ENCODE peak calls at places on chromosome 18, in ten cellular contexts. J is A549; G is CD4-positive, alpha-beta T cell; Q is CD4-positive, CD25-positive, alpha-beta regulatory T cell; P is HCT116; W is SK-N-SH; O is fibroblast of lung; D is HAP-1; F is T-helper 17 cell; A is iPS DF 6.9. Y is an unnamed sample.

GRCh38 chr18:10160251-10160650 is 246.4 kb downstream of the VAPA start:
- DNase-seq in W (no peak), Q (no peak), D (no peak), G (no peak), F (no peak), A (no peak), J (no peak), O (no peak), P (no peak), Y (no peak)

GRCh38 chr18:58416704-58417683 is 211.9 kb downstream of the ALPK2 start:
- DNase-seq in G (no peak), A (no peak), P (no peak), O (peak; percentile 31), W (no peak), D (no peak), J (no peak), Q (no peak), F (no peak), Y (no peak)

GRCh38 chr18:62953663-62954062 is 238.3 kb downstream of the PHLPP1 start:
- DNase-seq in P (no peak), Q (no peak), F (no peak), A (no peak), O (no peak), J (no peak), D (no peak), W (no peak), G (no peak), Y (no peak)

GRCh38 chr18:27135504-27136207 is 49.5 kb downstream of the CHST9 start:
- DNase-seq in W (no peak), J (no peak), O (no peak), F (no peak), Q (no peak), D (no peak), A (no peak), G (no peak), P (no peak), Y (no peak)

GRCh38 chr18:37552296-37552695 is 13.3 kb downstream of the CELF4 start:
- DNase-seq in G (no peak), J (no peak), F (no peak), O (no peak), P (no peak), Q (no peak), W (no peak), D (no peak), A (no peak), Y (no peak)

GRCh38 chr18:35241523-35241804 is 630 bp downstream of the ZNF397 start:
- DNase-seq in F (no peak), W (peak; percentile 21), G (no peak), Q (no peak), P (no peak), D (no peak), A (no peak), O (no peak), J (no peak), Y (no peak)

GRCh38 chr18:21747268-21747667 is 6.7 kb downstream of the MIB1 start:
- DNase-seq in D (no peak), Q (no peak), P (no peak), O (no peak), F (no peak), A (no peak), G (no peak), W (no peak), J (no peak), Y (no peak)

GRCh38 chr18:68114989-68115388 is 598.5 kb upstream of the DSEL start:
- DNase-seq in W (no peak), A (no peak), F (no peak), J (no peak), O (no peak), G (no peak), P (no peak), Q (no peak), D (no peak), Y (no peak)

GRCh38 chr18:8097942-8098341 is 511.3 kb upstream of the RAB12 start:
- DNase-seq in Q (no peak), W (no peak), A (no peak), D (no peak), O (no peak), J (no peak), P (no peak), F (no peak), G (no peak), Y (no peak)

GRCh38 chr18:43772907-43773306 is 495.6 kb upstream of the SYT4 start:
- DNase-seq in O (no peak), A (no peak), J (no peak), W (no peak), F (no peak), Q (no peak), P (no peak), D (no peak), G (no peak), Y (no peak)

DNA sequence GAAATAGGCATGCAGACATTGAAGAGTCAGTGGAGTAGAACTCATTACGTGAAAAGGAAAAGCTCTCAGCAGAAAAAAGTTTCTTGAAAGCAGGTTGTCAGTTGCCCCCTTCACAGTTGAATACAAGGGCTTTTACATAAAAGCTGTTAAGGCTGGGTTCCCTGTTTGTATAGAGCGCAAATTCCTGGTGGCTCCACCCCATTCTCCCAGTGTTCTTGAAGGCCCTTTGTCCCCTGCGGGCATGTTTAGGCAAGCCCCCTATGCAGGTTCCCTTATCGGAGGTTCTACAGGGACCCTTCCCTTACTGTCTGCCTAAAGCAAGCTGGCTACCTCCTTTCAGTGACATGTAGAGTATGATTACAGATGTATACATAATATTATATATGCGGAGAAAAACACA is 497.2 kb upstream of the SYT4 start:
- DNase-seq in W (no peak), G (no peak), D (peak; percentile 55), O (no peak), P (no peak), Q (no peak), F (no peak), J (no peak), A (no peak), Y (no peak)
- H3K9me3 ChIP-seq in W (no peaks in the 10 kb centered on the region), G (no peaks in the 10 kb centered on the region), D (no peaks in the 10 kb centered on the region), O (no peaks in the 10 kb centered on the region), P (no peaks in the 10 kb centered on the region), Q (no peaks in the 10 kb centered on the region), F (no peaks in the 10 kb centered on the region), J (no peaks in the 10 kb centered on the region), A (no peaks in the 10 kb centered on the region), Y (no peaks in the 10 kb centered on the region)

GRCh38 chr18:78421392-78421791 is 558.2 kb upstream of the SALL3 start:
- DNase-seq in D (no peak), A (no peak), O (no peak), J (no peak), P (no peak), Q (no peak), W (no peak), G (no peak), F (no peak), Y (no peak)

GRCh38 chr18:78418379-78418778 is 561.2 kb upstream of the SALL3 start:
- DNase-seq in J (no peak), F (no peak), O (no peak), A (no peak), G (no peak), P (no peak), Q (no peak), W (no peak), D (no peak), Y (no peak)

GRCh38 chr18:78420116-78420515 is 559.5 kb upstream of the SALL3 start:
- DNase-seq in O (no peak), A (no peak), F (no peak), J (no peak), Q (no peak), G (no peak), D (no peak), P (no peak), W (no peak), Y (no peak)

GRCh38 chr18:78414302-78414701 is 565.3 kb upstream of the SALL3 start:
- DNase-seq in W (no peak), G (no peak), Q (no peak), D (no peak), O (no peak), F (no peak), P (no peak), J (no peak), A (no peak), Y (no peak)

GRCh38 chr18:78416853-78417252 is 562.8 kb upstream of the SALL3 start:
- DNase-seq in A (no peak), D (no peak), Q (no peak), P (no peak), G (no peak), F (no peak), O (no peak), J (no peak), W (no peak), Y (no peak)
- H3K9me3 ChIP-seq in A (no peaks in the 10 kb centered on the region), D (no peaks in the 10 kb centered on the region), Q (no peaks in the 10 kb centered on the region), P (no peaks in the 10 kb centered on the region), G (no peaks in the 10 kb centered on the region), F (no peaks in the 10 kb centered on the region), O (no peaks in the 10 kb centered on the region), J (no peaks in the 10 kb centered on the region), W (no peaks in the 10 kb centered on the region), Y (no peaks in the 10 kb centered on the region)

GRCh38 chr18:49531678-49532153 is 30.1 kb upstream of the LIPG start:
- DNase-seq in G (no peak), W (no peak), D (no peak), Q (no peak), J (no peak), A (no peak), P (no peak), O (no peak), F (no peak), Y (no peak)
- H3K9me3 ChIP-seq in G (peaks cover 4% of the 10 kb centered on the region), W (no peaks in the 10 kb centered on the region), D (no peaks in the 10 kb centered on the region), Q (no peaks in the 10 kb centered on the region), J (no peaks in the 10 kb centered on the region), A (no peaks in the 10 kb centered on the region), P (no peaks in the 10 kb centered on the region), O (no peaks in the 10 kb centered on the region), F (no peaks in the 10 kb centered on the region), Y (no peaks in the 10 kb centered on the region)

GRCh38 chr18:23209796-23210195 is 74.5 kb downstream of the CABLES1 start:
- DNase-seq in W (no peak), P (no peak), A (no peak), Q (no peak), O (no peak), F (no peak), D (no peak), J (no peak), G (no peak), Y (no peak)

GRCh38 chr18:23207994-23208393 is 72.7 kb downstream of the CABLES1 start:
- DNase-seq in F (no peak), P (no peak), G (no peak), J (no peak), W (no peak), A (no peak), D (no peak), O (no peak), Q (no peak), Y (no peak)

GRCh38 chr18:23207191-23207955 is 72.1 kb downstream of the CABLES1 start:
- DNase-seq in P (peak; percentile 8), Q (no peak), O (no peak), D (no peak), G (no peak), J (no peak), F (no peak), A (peak; percentile 37), W (no peak), Y (no peak)

GRCh38 chr18:23209031-23209430 is 73.7 kb downstream of the CABLES1 start:
- DNase-seq in D (no peak), J (no peak), O (no peak), Q (no peak), G (no peak), A (no peak), P (no peak), F (no peak), W (no peak), Y (no peak)

DNA sequence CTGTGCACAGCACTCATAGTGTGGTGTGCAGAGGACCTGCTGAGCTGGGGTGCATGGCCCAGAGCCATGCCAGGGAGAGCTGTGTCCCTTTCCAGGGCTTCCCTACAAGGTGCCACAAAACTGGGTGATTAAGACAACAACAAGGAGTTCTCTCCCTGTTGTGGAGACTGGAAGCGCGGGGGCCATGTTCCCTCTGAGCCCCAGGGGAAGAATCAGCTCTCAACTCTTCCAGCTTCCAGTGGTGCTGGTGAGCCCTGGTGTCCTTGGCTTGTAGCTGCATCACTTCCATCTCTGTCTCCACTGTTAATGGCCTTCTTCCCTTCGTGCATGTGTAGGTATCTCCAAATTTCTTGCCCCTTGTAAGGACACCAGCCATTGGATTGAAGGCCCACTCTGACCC is 73.3 kb downstream of the CABLES1 start:
- DNase-seq in P (no peak), A (no peak), W (no peak), G (no peak), D (no peak), O (no peak), Q (no peak), J (no peak), F (no peak), Y (no peak)
- H3K9me3 ChIP-seq in P (no peaks in the 10 kb centered on the region), A (no peaks in the 10 kb centered on the region), W (no peaks in the 10 kb centered on the region), G (no peaks in the 10 kb centered on the region), D (no peaks in the 10 kb centered on the region), O (no peaks in the 10 kb centered on the region), Q (no peaks in the 10 kb centered on the region), J (no peaks in the 10 kb centered on the region), F (no peaks in the 10 kb centered on the region), Y (no peaks in the 10 kb centered on the region)

Y was measured in breast epithelium.